ENCODE peak calls at places on chromosome 1, in five cellular contexts. U, C, V, S and M are unnamed samples.

GRCh38 chr1:107152332-107152731 is 11.5 kb downstream of the NTNG1 start:
- DNase-seq in U (no peak), C (no peak), V (no peak), S (no peak), M (no peak)

GRCh38 chr1:41696381-41696780 is 211.9 kb upstream of the EDN2 start:
- DNase-seq in U (no peak), C (no peak), V (no peak), S (no peak), M (no peak)

GRCh38 chr1:167722152-167722869 is 529 bp downstream of the MPZL1 start:
- DNase-seq in U (peak; percentile 59), C (peak; percentile 56), V (peak; percentile 27), S (peak; percentile 65), M (peak; percentile 72)

GRCh38 chr1:184881941-184882648 is 92.2 kb downstream of the NIBAN1 start:
- DNase-seq in U (no peak), C (no peak), V (no peak), S (no peak), M (no peak)

GRCh38 chr1:18142471-18142870 is 34.9 kb downstream of the IGSF21 start:
- DNase-seq in U (no peak), C (no peak), V (no peak), S (no peak), M (no peak)

GRCh38 chr1:116911166-116911553 is 1.4 kb downstream of the PTGFRN start:
- DNase-seq in U (no peak), C (no peak), V (no peak), S (no peak), M (peak; percentile 49)

GRCh38 chr1:85342177-85342576 is 65.7 kb upstream of the BCL10 start:
- DNase-seq in U (no peak), C (no peak), V (no peak), S (no peak), M (no peak)

GRCh38 chr1:32539584-32540571 is 651 bp downstream of the ZBTB8A start:
- DNase-seq in U (peak; percentile 44), C (peak; percentile 32), V (no peak), S (peak; percentile 56), M (peak; percentile 39)

GRCh38 chr1:143691400-143691891 is 280.3 kb downstream of the FAM72C start:
- DNase-seq in U (no peak), C (no peak), V (peak; percentile 3), S (no peak), M (no peak)

GRCh38 chr1:39450956-39451601 is 40.4 kb upstream of the BMP8A start:
- DNase-seq in U (no peak), C (peak; percentile 37), V (peak; percentile 15), S (no peak), M (no peak)

GRCh38 chr1:87113313-87113712 is 198.9 kb downstream of the HS2ST1 start:
- DNase-seq in U (no peak), C (no peak), V (no peak), S (peak; percentile 65), M (no peak)

GRCh38 chr1:63547621-63548294 is 24.4 kb downstream of the EFCAB7 start:
- DNase-seq in U (no peak), C (no peak), V (no peak), S (no peak), M (no peak)

GRCh38 chr1:20604678-20605077 is 15.8 kb downstream of the CDA start:
- DNase-seq in U (peak; percentile 41), C (no peak), V (no peak), S (no peak), M (peak; percentile 53)

GRCh38 chr1:101293461-101294045 is 56.7 kb downstream of the S1PR1 start:
- DNase-seq in U (no peak), C (no peak), V (no peak), S (no peak), M (no peak)

GRCh38 chr1:80441664-80442063 is 1359.1 kb upstream of the ADGRL2 start:
- DNase-seq in U (no peak), C (no peak), V (peak; percentile 1), S (no peak), M (no peak)

GRCh38 chr1:11650331-11650991 is 3.8 kb downstream of the FBXO2 start:
- DNase-seq in U (peak; percentile 84), C (peak; percentile 67), V (no peak), S (peak; percentile 87), M (peak; percentile 59)

GRCh38 chr1:229730573-229730972 is 104.5 kb downstream of the URB2 start:
- DNase-seq in U (no peak), C (no peak), V (no peak), S (no peak), M (no peak)

GRCh38 chr1:39737546-39738169 is 1.0 kb upstream of the PPIE start:
- DNase-seq in U (no peak), C (no peak), V (peak; percentile 70), S (no peak), M (no peak)

GRCh38 chr1:28322209-28322608 is 6.6 kb upstream of the MED18 start:
- DNase-seq in U (peak; percentile 75), C (no peak), V (no peak), S (no peak), M (peak; percentile 99)

GRCh38 chr1:86774305-86775304 is 70.2 kb downstream of the SH3GLB1 start:
- DNase-seq in U (peak; percentile 34), C (peak; percentile 70), V (peak; percentile 100), S (peak; percentile 88), M (peak; percentile 49)

GRCh38 chr1:110714419-110715107 is 39.8 kb upstream of the KCNA3 start:
- DNase-seq in U (no peak), C (no peak), V (no peak), S (no peak), M (no peak)

GRCh38 chr1:181149326-181150000 is 61.0 kb downstream of the IER5 start:
- DNase-seq in U (peak; percentile 67), C (no peak), V (no peak), S (no peak), M (peak; percentile 56)

GRCh38 chr1:234554478-234555311 is 55.3 kb downstream of the IRF2BP2 start:
- DNase-seq in U (no peak), C (peak; percentile 35), V (peak; percentile 42), S (no peak), M (no peak)

GRCh38 chr1:9724706-9725476 is 73.4 kb downstream of the PIK3CD start:
- DNase-seq in U (peak; percentile 65), C (peak; percentile 50), V (peak; percentile 58), S (no peak), M (peak; percentile 64)

GRCh38 chr1:114235956-114236355 is 82.3 kb upstream of the SYT6 start:
- DNase-seq in U (peak; percentile 40), C (no peak), V (no peak), S (no peak), M (peak; percentile 5)

GRCh38 chr1:3283849-3284248 is 170.6 kb upstream of the ARHGEF16 start:
- DNase-seq in U (peak; percentile 16), C (peak; percentile 37), V (peak; percentile 10), S (no peak), M (peak; percentile 48)

GRCh38 chr1:89757532-89757931 is 63.3 kb upstream of the LRRC8D start:
- DNase-seq in U (no peak), C (peak; percentile 26), V (no peak), S (no peak), M (peak; percentile 18)

GRCh38 chr1:49694251-49694827 is 329.4 kb downstream of the AGBL4 start:
- DNase-seq in U (no peak), C (no peak), V (no peak), S (no peak), M (no peak)

GRCh38 chr1:39152923-39153322 is 51.6 kb upstream of the MACF1 start:
- DNase-seq in U (no peak), C (no peak), V (no peak), S (no peak), M (no peak)

GRCh38 chr1:226814751-226815496 is 55.5 kb upstream of the PSEN2 start:
- DNase-seq in U (peak; percentile 73), C (peak; percentile 39), V (no peak), S (peak; percentile 91), M (peak; percentile 98)

DNA sequence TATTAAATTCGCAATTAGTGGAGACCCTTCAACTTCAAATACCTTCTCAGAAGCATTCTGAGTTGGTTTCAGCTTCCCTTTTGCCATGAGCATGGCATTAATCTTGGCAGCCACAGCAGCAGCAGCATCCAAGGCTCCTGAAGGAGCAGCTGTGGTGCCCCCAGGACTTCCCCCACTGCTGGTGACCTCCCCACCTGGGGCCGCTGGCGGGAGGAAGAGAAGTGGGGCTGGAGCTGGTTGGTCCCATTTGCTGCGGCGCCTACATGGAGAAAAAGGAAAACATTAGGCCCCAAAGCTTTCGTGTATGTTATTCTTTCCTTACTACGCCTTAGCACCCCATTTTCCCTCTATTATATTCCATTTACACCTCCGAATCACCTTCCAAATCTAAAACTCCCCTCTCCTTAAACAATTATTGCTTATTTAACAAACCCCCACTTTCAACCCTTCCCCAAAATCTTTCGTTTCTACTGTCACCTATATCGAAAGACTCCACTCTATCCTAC is 569 bp downstream of the KHDC4 start:
- DNase-seq in U (no peak), C (no peak), V (no peak), S (no peak), M (peak; percentile 31)
- H3K36me3 ChIP-seq in U (no peaks in the 10 kb centered on the region), C (no peaks in the 10 kb centered on the region), V (peaks cover 36% of the 10 kb centered on the region), S (peaks cover 51% of the 10 kb centered on the region), M (peaks cover 5% of the 10 kb centered on the region)

DNA sequence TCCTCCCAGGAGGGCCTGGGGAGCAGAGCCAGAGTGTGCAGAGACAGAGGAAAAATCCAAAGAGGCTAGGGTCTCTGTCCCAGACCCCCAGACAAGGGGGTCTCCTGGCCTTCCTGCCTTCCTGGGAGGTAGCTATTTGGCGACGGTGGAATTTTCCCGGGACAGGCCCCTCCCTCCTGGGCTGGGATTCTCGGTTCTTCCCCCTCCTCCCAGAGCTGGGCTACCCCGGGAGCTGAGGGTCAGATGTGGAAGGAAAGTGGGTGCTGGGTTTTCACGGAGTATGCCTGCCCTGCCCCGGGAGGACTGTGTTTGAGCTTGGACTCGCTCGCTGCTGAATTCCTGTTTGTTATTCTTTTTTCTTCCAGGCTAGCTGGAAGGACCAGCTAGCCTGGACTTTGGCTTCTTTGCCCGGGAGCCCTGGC is 770 bp downstream of the AMPD2 start:
- DNase-seq in U (peak; percentile 44), C (peak; percentile 62), V (no peak), S (peak; percentile 66), M (no peak)
- H3K4me1 ChIP-seq in U (peaks cover 48% of the 10 kb centered on the region), C (peaks cover 12% of the 10 kb centered on the region), V (peaks cover 64% of the 10 kb centered on the region), S (peaks cover 11% of the 10 kb centered on the region), M (peaks cover 15% of the 10 kb centered on the region)

GRCh38 chr1:13624526-13624925 is 40.9 kb downstream of the PDPN start:
- DNase-seq in U (no peak), C (no peak), V (no peak), S (no peak), M (no peak)

GRCh38 chr1:13628218-13628617 is 44.6 kb downstream of the PDPN start:
- DNase-seq in U (no peak), C (no peak), V (no peak), S (no peak), M (no peak)

GRCh38 chr1:13628711-13629110 is 45.1 kb downstream of the PDPN start:
- DNase-seq in U (no peak), C (no peak), V (no peak), S (no peak), M (no peak)

GRCh38 chr1:13623021-13623637 is 39.5 kb downstream of the PDPN start:
- DNase-seq in U (no peak), C (no peak), V (no peak), S (no peak), M (no peak)

GRCh38 chr1:13627128-13627527 is 43.5 kb downstream of the PDPN start:
- DNase-seq in U (no peak), C (no peak), V (no peak), S (no peak), M (no peak)
- H3K9me3 ChIP-seq in U (no peaks in the 10 kb centered on the region), C (no peaks in the 10 kb centered on the region), V (no peaks in the 10 kb centered on the region), S (no peaks in the 10 kb centered on the region), M (no peaks in the 10 kb centered on the region)

GRCh38 chr1:31348449-31348848 is 24.4 kb downstream of the FABP3 start:
- DNase-seq in U (no peak), C (no peak), V (no peak), S (no peak), M (no peak)

GRCh38 chr1:31344503-31344902 is 28.4 kb downstream of the FABP3 start:
- DNase-seq in U (no peak), C (no peak), V (no peak), S (no peak), M (no peak)

GRCh38 chr1:31346882-31347281 is 26.0 kb downstream of the FABP3 start:
- DNase-seq in U (no peak), C (no peak), V (no peak), S (no peak), M (no peak)
- H3K36me3 ChIP-seq in U (no peaks in the 10 kb centered on the region), C (no peaks in the 10 kb centered on the region), V (peaks cover 47% of the 10 kb centered on the region), S (peaks cover 64% of the 10 kb centered on the region), M (peaks cover 9% of the 10 kb centered on the region)